ENCODE peak calls at places on chromosomes 1 and 21, in six cellular contexts. Y is cardiac fibroblast; O is GM23338; A is right cardiac atrium; V is stimulated activated CD8-positive, alpha-beta memory T cell treated with anti-CD3 and anti-CD28 coated beads, Interleukin-2, amount 100 ng/mL, for 48 hours; L is H54. Q is an unnamed sample.

GRCh38 chr1:25198731-25199231 is 33.5 kb downstream of the SYF2 start:
- DNase-seq in Y (peak; percentile 54), O (peak; percentile 44), A (no peak), V (no peak), L (no peak), Q (no peak)

GRCh38 chr1:55720243-55720642 is 505.1 kb upstream of the USP24 start:
- DNase-seq in Y (peak; percentile 32), O (no peak), A (peak; percentile 45), V (no peak), L (no peak), Q (no peak)

GRCh38 chr1:12552951-12553921 is 64.8 kb downstream of the DHRS3 start:
- DNase-seq in Y (no peak), O (peak; percentile 27), A (peak; percentile 76), V (no peak), L (no peak), Q (no peak)

GRCh38 chr1:152018537-152018936 is 18.3 kb downstream of the S100A11 start:
- DNase-seq in Y (no peak), O (peak; percentile 77), A (no peak), V (no peak), L (no peak), Q (peak; percentile 46)

GRCh38 chr1:156893048-156893953 is at the start of gene PEAR1:
- DNase-seq in Y (peak; percentile 44), O (peak; percentile 69), A (peak; percentile 90), V (no peak), L (no peak), Q (no peak)

GRCh38 chr21:45899317-45900033 is 82.1 kb upstream of the COL6A1 start:
- DNase-seq in Y (no peak), O (no peak), A (peak; percentile 23), V (no peak), L (no peak), Q (no peak)

GRCh38 chr1:212440419-212440818 is 7.7 kb downstream of the NENF start:
- DNase-seq in Y (no peak), O (no peak), A (no peak), V (no peak), L (no peak), Q (no peak)

GRCh38 chr1:56073614-56074356 is 505.6 kb downstream of the PLPP3 start:
- DNase-seq in Y (peak; percentile 37), O (no peak), A (peak; percentile 76), V (no peak), L (no peak), Q (no peak)

GRCh38 chr1:206693029-206693428 is 8.3 kb downstream of the MAPKAPK2 start:
- DNase-seq in Y (peak; percentile 84), O (no peak), A (peak; percentile 92), V (no peak), L (peak; percentile 53), Q (no peak)

GRCh38 chr1:185681034-185681633 is 53.1 kb upstream of the HMCN1 start:
- DNase-seq in Y (peak; percentile 68), O (peak; percentile 78), A (no peak), V (no peak), L (peak; percentile 4), Q (peak; percentile 54)

GRCh38 chr1:203136409-203137042 is 9.0 kb downstream of the ADORA1 start:
- DNase-seq in Y (no peak), O (peak; percentile 19), A (no peak), V (no peak), L (no peak), Q (no peak)

GRCh38 chr1:16717174-16718108 is 22.9 kb upstream of the RNU1-4 start:
- DNase-seq in Y (no peak), O (no peak), A (peak; percentile 63), V (no peak), L (no peak), Q (no peak)

GRCh38 chr1:22526098-22526497 is 37.2 kb upstream of the EPHA8 start:
- DNase-seq in Y (no peak), O (no peak), A (no peak), V (no peak), L (no peak), Q (no peak)

GRCh38 chr1:5223266-5223665 is 568.9 kb downstream of the AJAP1 start:
- DNase-seq in Y (no peak), O (no peak), A (peak; percentile 54), V (no peak), L (no peak), Q (no peak)

GRCh38 chr1:89259283-89259971 is 13.2 kb downstream of the GBP5 start:
- DNase-seq in Y (no peak), O (no peak), A (no peak), V (no peak), L (no peak), Q (peak; percentile 83)

GRCh38 chr1:213457733-213458132 is 406.7 kb downstream of the RPS6KC1 start:
- DNase-seq in Y (no peak), O (no peak), A (no peak), V (no peak), L (no peak), Q (no peak)

GRCh38 chr1:26281971-26282693 is 2.2 kb downstream of the SH3BGRL3 start:
- DNase-seq in Y (no peak), O (peak; percentile 92), A (peak; percentile 81), V (no peak), L (no peak), Q (no peak)

GRCh38 chr1:170765712-170766330 is 101.9 kb downstream of the PRRX1 start:
- DNase-seq in Y (peak; percentile 73), O (peak; percentile 41), A (no peak), V (no peak), L (no peak), Q (no peak)

GRCh38 chr1:172581779-172582178 is 48.8 kb downstream of the SUCO start:
- DNase-seq in Y (peak; percentile 18), O (peak; percentile 13), A (no peak), V (no peak), L (no peak), Q (no peak)

GRCh38 chr1:66521736-66522365 is 12.1 kb upstream of the SGIP1 start:
- DNase-seq in Y (peak; percentile 89), O (no peak), A (no peak), V (no peak), L (peak; percentile 24), Q (no peak)

GRCh38 chr1:160375788-160376524 is 9.1 kb downstream of the NHLH1 start:
- DNase-seq in Y (peak; percentile 32), O (peak; percentile 71), A (no peak), V (no peak), L (peak; percentile 50), Q (no peak)

GRCh38 chr1:226411619-226412018 is 3.7 kb upstream of the PARP1 start:
- DNase-seq in Y (no peak), O (no peak), A (no peak), V (no peak), L (no peak), Q (no peak)

GRCh38 chr21:44691686-44692085 is 5.3 kb upstream of the KRTAP10-12 start:
- DNase-seq in Y (no peak), O (no peak), A (no peak), V (no peak), L (no peak), Q (no peak)

GRCh38 chr21:45821315-45822001 is 160.1 kb upstream of the COL6A1 start:
- DNase-seq in Y (no peak), O (no peak), A (peak; percentile 36), V (no peak), L (no peak), Q (no peak)

GRCh38 chr1:67308136-67308535 is 463 bp downstream of the IL12RB2 start:
- DNase-seq in Y (no peak), O (peak; percentile 59), A (no peak), V (no peak), L (no peak), Q (no peak)